ENCODE peak calls at places on chromosomes 16 and 17, in five cellular contexts. K, F, X, D and V are unnamed samples.
A peak's percentile ranks its signal among the peaks of the same experiment; 100 is the strongest.

GRCh38 chr16:30472328-30472942 is at the start of gene ITGAL:
- DNase-seq in K (no peak), D (peak; percentile 89), X (peak; percentile 84), F (no peak), V (no peak)

GRCh38 chr17:28750178-28751047 is 6.6 kb downstream of the TRAF4 start:
- DNase-seq in K (peak; percentile 91), D (peak; percentile 93), X (peak; percentile 96), F (peak; percentile 85), V (peak; percentile 90)

GRCh38 chr16:57301126-57301817 is 16.8 kb upstream of the PLLP start:
- DNase-seq in F (no peak), X (no peak), K (peak; percentile 34), D (no peak), V (no peak)

GRCh38 chr17:16283705-16284104 is 66.7 kb downstream of the PIGL start:
- DNase-seq in F (no peak), D (no peak), X (no peak), K (peak; percentile 64), V (peak; percentile 24)

GRCh38 chr17:44438634-44439033 is 49.2 kb upstream of the ITGA2B start:
- DNase-seq in D (no peak), F (no peak), X (no peak), K (no peak), V (no peak)

GRCh38 chr16:27718136-27718766 is 168.3 kb downstream of the KATNIP start:
- DNase-seq in X (no peak), D (no peak), K (no peak), F (no peak), V (no peak)

GRCh38 chr16:24700549-24701392 is 28.7 kb upstream of the TNRC6A start:
- DNase-seq in F (no peak), K (peak; percentile 99), D (no peak), X (no peak), V (peak; percentile 97)

GRCh38 chr16:12100124-12100647 is 123.7 kb downstream of the SNX29 start:
- DNase-seq in F (no peak), K (no peak), D (no peak), X (no peak), V (no peak)

GRCh38 chr16:2095918-2096582 is 39.6 kb downstream of the PKD1 start:
- DNase-seq in F (no peak), X (no peak), D (no peak), K (no peak), V (no peak)

GRCh38 chr17:3914319-3914685 is 2.0 kb downstream of the P2RX1 start:
- DNase-seq in D (no peak), F (no peak), X (no peak), K (no peak), V (no peak)